ENCODE peak calls at places on chromosomes 11 and 22, in eight cellular contexts. One of them, this sample, is unnamed.

GRCh38 chr22:38832005-38832978 is 11.5 kb downstream of the NPTXR start:
- DNase-seq in IMR-90: no peak
- DNase-seq in mammary epithelial cell: no peak
- DNase-seq in cardiac muscle cell: no peak
- DNase-seq in ascending aorta: no peak
- DNase-seq in naive thymus-derived CD4-positive, alpha-beta T cell: no peak
- DNase-seq in heart left ventricle: no peak
- DNase-seq in K562: no peak
- DNase-seq in this sample: no peak

GRCh38 chr11:68950776-68951175 is 30.0 kb downstream of the MRGPRD start:
- DNase-seq in IMR-90: no peak
- DNase-seq in ascending aorta: no peak
- DNase-seq in mammary epithelial cell: no peak
- DNase-seq in cardiac muscle cell: no peak
- DNase-seq in K562: no peak
- DNase-seq in naive thymus-derived CD4-positive, alpha-beta T cell: no peak
- DNase-seq in heart left ventricle: no peak
- DNase-seq in this sample: no peak

GRCh38 chr22:25494774-25495173 is 69.7 kb upstream of the GRK3 start:
- DNase-seq in ascending aorta: no peak
- DNase-seq in cardiac muscle cell: no peak
- DNase-seq in naive thymus-derived CD4-positive, alpha-beta T cell: no peak
- DNase-seq in mammary epithelial cell: no peak
- DNase-seq in heart left ventricle: no peak
- DNase-seq in IMR-90: no peak
- DNase-seq in K562: peak; percentile 8
- DNase-seq in this sample: no peak

GRCh38 chr11:65565624-65566453 is 4.4 kb upstream of the ZNRD2 start:
- DNase-seq in naive thymus-derived CD4-positive, alpha-beta T cell: no peak
- DNase-seq in heart left ventricle: no peak
- DNase-seq in cardiac muscle cell: no peak
- DNase-seq in IMR-90: peak; percentile 35
- DNase-seq in ascending aorta: no peak
- DNase-seq in mammary epithelial cell: peak; percentile 42
- DNase-seq in K562: no peak
- DNase-seq in this sample: peak; percentile 62

GRCh38 chr11:19849947-19850593 is 137.4 kb downstream of the NAV2 start:
- DNase-seq in ascending aorta: no peak
- DNase-seq in cardiac muscle cell: no peak
- DNase-seq in K562: no peak
- DNase-seq in mammary epithelial cell: no peak
- DNase-seq in IMR-90: peak; percentile 25
- DNase-seq in heart left ventricle: no peak
- DNase-seq in naive thymus-derived CD4-positive, alpha-beta T cell: no peak
- DNase-seq in this sample: no peak

GRCh38 chr11:120956710-120957500 is 67.0 kb upstream of the TBCEL start:
- DNase-seq in IMR-90: no peak
- DNase-seq in K562: no peak
- DNase-seq in heart left ventricle: no peak
- DNase-seq in cardiac muscle cell: no peak
- DNase-seq in mammary epithelial cell: peak; percentile 18
- DNase-seq in naive thymus-derived CD4-positive, alpha-beta T cell: peak; percentile 43
- DNase-seq in ascending aorta: no peak
- DNase-seq in this sample: no peak

GRCh38 chr22:42473484-42474193 is 41.4 kb upstream of the NFAM1 start:
- DNase-seq in naive thymus-derived CD4-positive, alpha-beta T cell: peak; percentile 21
- DNase-seq in cardiac muscle cell: peak; percentile 77
- DNase-seq in mammary epithelial cell: peak; percentile 53
- DNase-seq in ascending aorta: no peak
- DNase-seq in IMR-90: peak; percentile 63
- DNase-seq in K562: peak; percentile 26
- DNase-seq in heart left ventricle: no peak
- DNase-seq in this sample: peak; percentile 7

GRCh38 chr11:60777572-60777971 is 7.6 kb upstream of the MS4A10 start:
- DNase-seq in cardiac muscle cell: peak; percentile 84
- DNase-seq in IMR-90: peak; percentile 82
- DNase-seq in naive thymus-derived CD4-positive, alpha-beta T cell: no peak
- DNase-seq in mammary epithelial cell: peak; percentile 67
- DNase-seq in K562: no peak
- DNase-seq in ascending aorta: no peak
- DNase-seq in heart left ventricle: peak; percentile 59
- DNase-seq in this sample: peak; percentile 92

GRCh38 chr11:61863548-61864081 is 27.7 kb downstream of the FADS3 start:
- DNase-seq in heart left ventricle: no peak
- DNase-seq in mammary epithelial cell: no peak
- DNase-seq in naive thymus-derived CD4-positive, alpha-beta T cell: no peak
- DNase-seq in ascending aorta: no peak
- DNase-seq in cardiac muscle cell: no peak
- DNase-seq in IMR-90: no peak
- DNase-seq in K562: no peak
- DNase-seq in this sample: no peak

GRCh38 chr11:20022363-20023081 is 137.8 kb downstream of the DBX1 start:
- DNase-seq in cardiac muscle cell: peak; percentile 79
- DNase-seq in IMR-90: peak; percentile 63
- DNase-seq in mammary epithelial cell: peak; percentile 67
- DNase-seq in ascending aorta: no peak
- DNase-seq in naive thymus-derived CD4-positive, alpha-beta T cell: no peak
- DNase-seq in heart left ventricle: no peak
- DNase-seq in K562: no peak
- DNase-seq in this sample: no peak

GRCh38 chr22:21734540-21735197 is 925 bp downstream of the YPEL1 start:
- DNase-seq in heart left ventricle: no peak
- DNase-seq in ascending aorta: no peak
- DNase-seq in mammary epithelial cell: no peak
- DNase-seq in K562: no peak
- DNase-seq in naive thymus-derived CD4-positive, alpha-beta T cell: no peak
- DNase-seq in cardiac muscle cell: no peak
- DNase-seq in IMR-90: no peak
- DNase-seq in this sample: no peak

GRCh38 chr11:2530855-2531200 is 86.0 kb downstream of the KCNQ1 start:
- DNase-seq in cardiac muscle cell: no peak
- DNase-seq in ascending aorta: no peak
- DNase-seq in IMR-90: no peak
- DNase-seq in heart left ventricle: peak; percentile 19
- DNase-seq in mammary epithelial cell: no peak
- DNase-seq in K562: no peak
- DNase-seq in naive thymus-derived CD4-positive, alpha-beta T cell: no peak
- DNase-seq in this sample: no peak

GRCh38 chr22:38700789-38701628 is at the start of gene JOSD1:
- DNase-seq in mammary epithelial cell: peak; percentile 96
- DNase-seq in IMR-90: peak; percentile 95
- DNase-seq in cardiac muscle cell: peak; percentile 97
- DNase-seq in naive thymus-derived CD4-positive, alpha-beta T cell: peak; percentile 99
- DNase-seq in heart left ventricle: peak; percentile 96
- DNase-seq in ascending aorta: peak; percentile 69
- DNase-seq in K562: peak; percentile 88
- DNase-seq in this sample: peak; percentile 94

GRCh38 chr11:66617148-66617814 is 851 bp downstream of the RBM14 start:
- DNase-seq in cardiac muscle cell: peak; percentile 68
- DNase-seq in IMR-90: no peak
- DNase-seq in K562: no peak
- DNase-seq in ascending aorta: peak; percentile 30
- DNase-seq in heart left ventricle: peak; percentile 75
- DNase-seq in mammary epithelial cell: peak; percentile 74
- DNase-seq in naive thymus-derived CD4-positive, alpha-beta T cell: peak; percentile 28
- DNase-seq in this sample: no peak

GRCh38 chr11:65559951-65560537 is 1.9 kb upstream of the LTBP3 start:
- DNase-seq in heart left ventricle: peak; percentile 56
- DNase-seq in K562: no peak
- DNase-seq in cardiac muscle cell: peak; percentile 62
- DNase-seq in naive thymus-derived CD4-positive, alpha-beta T cell: no peak
- DNase-seq in IMR-90: peak; percentile 53
- DNase-seq in ascending aorta: no peak
- DNase-seq in mammary epithelial cell: peak; percentile 92
- DNase-seq in this sample: peak; percentile 88

GRCh38 chr22:38218661-38219331 is 17.0 kb downstream of the MAFF start:
- DNase-seq in naive thymus-derived CD4-positive, alpha-beta T cell: no peak
- DNase-seq in heart left ventricle: peak; percentile 86
- DNase-seq in mammary epithelial cell: peak; percentile 96
- DNase-seq in IMR-90: peak; percentile 97
- DNase-seq in ascending aorta: peak; percentile 44
- DNase-seq in cardiac muscle cell: peak; percentile 95
- DNase-seq in K562: no peak
- DNase-seq in this sample: peak; percentile 97

GRCh38 chr11:67409261-67409666 is 5.4 kb downstream of the TBC1D10C start:
- DNase-seq in ascending aorta: no peak
- DNase-seq in cardiac muscle cell: no peak
- DNase-seq in mammary epithelial cell: no peak
- DNase-seq in K562: no peak
- DNase-seq in naive thymus-derived CD4-positive, alpha-beta T cell: peak; percentile 80
- DNase-seq in IMR-90: no peak
- DNase-seq in heart left ventricle: no peak
- DNase-seq in this sample: no peak

GRCh38 chr11:65213322-65214211 is 31.8 kb downstream of the CAPN1 start:
- DNase-seq in ascending aorta: no peak
- DNase-seq in naive thymus-derived CD4-positive, alpha-beta T cell: no peak
- DNase-seq in heart left ventricle: no peak
- DNase-seq in K562: peak; percentile 17
- DNase-seq in cardiac muscle cell: no peak
- DNase-seq in mammary epithelial cell: no peak
- DNase-seq in IMR-90: peak; percentile 6
- DNase-seq in this sample: peak; percentile 53

GRCh38 chr11:59416613-59417012 is 9.6 kb downstream of the OR5A2 start:
- DNase-seq in heart left ventricle: no peak
- DNase-seq in K562: no peak
- DNase-seq in naive thymus-derived CD4-positive, alpha-beta T cell: no peak
- DNase-seq in mammary epithelial cell: no peak
- DNase-seq in IMR-90: no peak
- DNase-seq in ascending aorta: no peak
- DNase-seq in cardiac muscle cell: no peak
- DNase-seq in this sample: no peak

GRCh38 chr22:41447435-41448188 is 1.0 kb upstream of the TOB2 start:
- DNase-seq in K562: peak; percentile 33
- DNase-seq in IMR-90: peak; percentile 50
- DNase-seq in ascending aorta: no peak
- DNase-seq in mammary epithelial cell: peak; percentile 45
- DNase-seq in cardiac muscle cell: peak; percentile 71
- DNase-seq in heart left ventricle: peak; percentile 84
- DNase-seq in naive thymus-derived CD4-positive, alpha-beta T cell: peak; percentile 54
- DNase-seq in this sample: peak; percentile 67

GRCh38 chr22:20531404-20532181 is 24.2 kb downstream of the MED15 start:
- DNase-seq in K562: no peak
- DNase-seq in cardiac muscle cell: peak; percentile 88
- DNase-seq in heart left ventricle: peak; percentile 64
- DNase-seq in IMR-90: peak; percentile 90
- DNase-seq in mammary epithelial cell: peak; percentile 95
- DNase-seq in naive thymus-derived CD4-positive, alpha-beta T cell: no peak
- DNase-seq in ascending aorta: peak; percentile 19
- DNase-seq in this sample: peak; percentile 91

GRCh38 chr11:44120169-44120568 is 24.7 kb downstream of the EXT2 start:
- DNase-seq in K562: no peak
- DNase-seq in naive thymus-derived CD4-positive, alpha-beta T cell: no peak
- DNase-seq in cardiac muscle cell: no peak
- DNase-seq in mammary epithelial cell: no peak
- DNase-seq in IMR-90: no peak
- DNase-seq in ascending aorta: no peak
- DNase-seq in heart left ventricle: peak; percentile 39
- DNase-seq in this sample: peak; percentile 46

GRCh38 chr11:3092603-3093141 is 35.4 kb upstream of the CARS1 start:
- DNase-seq in K562: no peak
- DNase-seq in heart left ventricle: no peak
- DNase-seq in mammary epithelial cell: no peak
- DNase-seq in ascending aorta: no peak
- DNase-seq in cardiac muscle cell: no peak
- DNase-seq in IMR-90: no peak
- DNase-seq in naive thymus-derived CD4-positive, alpha-beta T cell: no peak
- DNase-seq in this sample: peak; percentile 47

DNA sequence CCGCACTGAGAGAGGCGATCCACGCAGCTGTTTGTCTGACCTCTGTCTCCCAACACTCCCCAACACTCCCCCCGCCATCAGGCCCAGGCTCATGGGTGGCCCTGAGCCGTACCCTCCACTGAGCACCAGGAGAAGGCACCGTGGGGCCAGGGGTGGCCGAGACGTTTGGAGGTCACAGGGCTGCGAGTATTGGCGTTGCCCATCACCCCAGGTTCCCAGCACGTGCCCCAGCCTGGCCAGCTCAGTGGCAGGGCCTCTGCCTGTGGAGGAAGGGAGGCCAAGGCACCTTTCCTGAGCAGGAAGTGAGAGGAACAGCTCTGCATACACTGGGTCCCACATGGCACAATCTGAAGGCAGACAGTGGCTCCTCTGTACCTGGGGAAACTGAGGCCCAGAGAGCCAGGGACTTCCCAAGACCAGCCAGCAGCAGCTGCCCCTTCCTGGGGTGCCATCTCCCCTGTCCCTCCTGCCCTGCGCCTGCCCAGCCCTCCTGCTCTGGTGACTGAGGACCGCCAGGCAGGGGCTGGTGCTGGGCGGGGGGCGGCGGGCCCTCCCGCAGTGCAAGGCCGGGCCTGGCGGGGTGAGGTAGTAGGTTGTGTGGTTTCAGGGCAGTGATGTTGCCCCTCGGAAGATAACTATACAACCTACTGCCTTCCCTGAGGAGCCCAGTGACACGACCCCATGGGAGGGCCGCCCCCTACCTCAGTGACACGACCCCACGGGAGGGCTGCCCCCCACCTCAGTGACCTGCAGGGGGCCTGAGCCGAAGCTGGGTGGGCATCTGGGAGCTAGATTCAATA is 37.0 kb upstream of the PPARA start:
- DNase-seq in heart left ventricle: no peak
- DNase-seq in mammary epithelial cell: no peak
- DNase-seq in K562: no peak
- DNase-seq in naive thymus-derived CD4-positive, alpha-beta T cell: no peak
- DNase-seq in ascending aorta: no peak
- DNase-seq in IMR-90: no peak
- DNase-seq in cardiac muscle cell: no peak
- DNase-seq in this sample: no peak
- H3K4me1 ChIP-seq in heart left ventricle: peaks cover 59% of the 10 kb centered on the region
- H3K4me1 ChIP-seq in mammary epithelial cell: peaks cover 51% of the 10 kb centered on the region
- H3K4me1 ChIP-seq in K562: no peaks in the 10 kb centered on the region
- H3K4me1 ChIP-seq in naive thymus-derived CD4-positive, alpha-beta T cell: no peaks in the 10 kb centered on the region
- H3K4me1 ChIP-seq in ascending aorta: peaks cover 59% of the 10 kb centered on the region
- H3K4me1 ChIP-seq in IMR-90: peaks cover 25% of the 10 kb centered on the region
- H3K4me1 ChIP-seq in cardiac muscle cell: peaks cover 7% of the 10 kb centered on the region
- H3K4me1 ChIP-seq in this sample: peaks cover 16% of the 10 kb centered on the region

GRCh38 chr11:279966-280761 is 2.0 kb downstream of the NLRP6 start:
- DNase-seq in IMR-90: peak; percentile 30
- DNase-seq in heart left ventricle: peak; percentile 30
- DNase-seq in cardiac muscle cell: peak; percentile 47
- DNase-seq in naive thymus-derived CD4-positive, alpha-beta T cell: no peak
- DNase-seq in mammary epithelial cell: peak; percentile 38
- DNase-seq in ascending aorta: no peak
- DNase-seq in K562: no peak
- DNase-seq in this sample: no peak
- H3K4me3 ChIP-seq in IMR-90: no peak overlapping the region
- H3K4me3 ChIP-seq in heart left ventricle: peak overlapping the region; percentile 36
- H3K4me3 ChIP-seq in cardiac muscle cell: no peak overlapping the region
- H3K4me3 ChIP-seq in naive thymus-derived CD4-positive, alpha-beta T cell: peak overlapping the region; percentile 75
- H3K4me3 ChIP-seq in mammary epithelial cell: no peak overlapping the region
- H3K4me3 ChIP-seq in ascending aorta: peak overlapping the region; percentile 29
- H3K4me3 ChIP-seq in K562: no peak overlapping the region
- H3K4me3 ChIP-seq in this sample: no peak overlapping the region

GRCh38 chr11:54603898-54604297 is at the start of gene OR4C46:
- DNase-seq in mammary epithelial cell: no peak
- DNase-seq in IMR-90: no peak
- DNase-seq in heart left ventricle: no peak
- DNase-seq in ascending aorta: no peak
- DNase-seq in K562: no peak
- DNase-seq in cardiac muscle cell: no peak
- DNase-seq in naive thymus-derived CD4-positive, alpha-beta T cell: no peak
- DNase-seq in this sample: no peak
- H3K9me3 ChIP-seq in mammary epithelial cell: peaks cover 13% of the 10 kb centered on the region
- H3K9me3 ChIP-seq in IMR-90: peaks cover 9% of the 10 kb centered on the region
- H3K9me3 ChIP-seq in heart left ventricle: no peaks in the 10 kb centered on the region
- H3K9me3 ChIP-seq in ascending aorta: no peaks in the 10 kb centered on the region
- H3K9me3 ChIP-seq in K562: no peaks in the 10 kb centered on the region
- H3K9me3 ChIP-seq in cardiac muscle cell: no peaks in the 10 kb centered on the region
- H3K9me3 ChIP-seq in naive thymus-derived CD4-positive, alpha-beta T cell: no peaks in the 10 kb centered on the region
- H3K9me3 ChIP-seq in this sample: no peaks in the 10 kb centered on the region

GRCh38 chr11:28837599-28837998 is 729.4 kb downstream of the METTL15 start:
- DNase-seq in ascending aorta: no peak
- DNase-seq in K562: no peak
- DNase-seq in mammary epithelial cell: no peak
- DNase-seq in IMR-90: no peak
- DNase-seq in naive thymus-derived CD4-positive, alpha-beta T cell: no peak
- DNase-seq in heart left ventricle: no peak
- DNase-seq in cardiac muscle cell: no peak
- DNase-seq in this sample: no peak
- H3K4me1 ChIP-seq in ascending aorta: peaks cover 2% of the 10 kb centered on the region
- H3K4me1 ChIP-seq in K562: no peaks in the 10 kb centered on the region
- H3K4me1 ChIP-seq in mammary epithelial cell: peaks cover 46% of the 10 kb centered on the region
- H3K4me1 ChIP-seq in IMR-90: peaks cover 14% of the 10 kb centered on the region
- H3K4me1 ChIP-seq in naive thymus-derived CD4-positive, alpha-beta T cell: no peaks in the 10 kb centered on the region
- H3K4me1 ChIP-seq in heart left ventricle: no peaks in the 10 kb centered on the region
- H3K4me1 ChIP-seq in cardiac muscle cell: peaks cover 6% of the 10 kb centered on the region
- H3K4me1 ChIP-seq in this sample: peaks cover 49% of the 10 kb centered on the region